ENCODE peak calls at places on chromosomes 3 and 15, in four cellular contexts. S is AG10803, M is MG63, Z is astrocyte. E is an unnamed sample.

GRCh38 chr15:70892002-70892911 is at the start of the genes LRRC49 and THAP10:
- DNase-seq in S (peak), M (peak), Z (peak), E (peak)

GRCh38 chr15:66873856-66874255 is 171.8 kb downstream of the SMAD6 start:
- DNase-seq in S (no peak), M (no peak), Z (no peak), E (no peak)

GRCh38 chr3:3013299-3013698 is 96.9 kb downstream of the IL5RA start:
- DNase-seq in S (no peak), M (no peak), Z (no peak), E (no peak)

GRCh38 chr3:66755924-66756323 is 242.2 kb upstream of the KBTBD8 start:
- DNase-seq in S (no peak), M (no peak), Z (no peak), E (no peak)

GRCh38 chr15:51403946-51404695 is 62.7 kb downstream of the GLDN start:
- DNase-seq in S (no peak), M (no peak), Z (no peak), E (no peak)

GRCh38 chr3:134312873-134313838 is 61.1 kb downstream of the AMOTL2 start:
- DNase-seq in S (peak), M (peak), Z (peak), E (peak)

GRCh38 chr3:50303038-50303815 is at the start of gene HYAL1:
- DNase-seq in S (no peak), M (no peak), Z (no peak), E (peak)

GRCh38 chr15:38231430-38231829 is 21.2 kb upstream of the SPRED1 start:
- DNase-seq in S (no peak), M (no peak), Z (no peak), E (no peak)

GRCh38 chr3:108512671-108513070 is 2.3 kb upstream of the MYH15 start:
- DNase-seq in S (no peak), M (no peak), Z (no peak), E (no peak)

GRCh38 chr15:99104788-99105515 is at the start of gene SYNM:
- DNase-seq in S (peak), M (peak), Z (peak), E (peak)

GRCh38 chr3:151425640-151426336 is 35.1 kb downstream of the IGSF10 start:
- DNase-seq in S (peak), M (no peak), Z (peak), E (no peak)

GRCh38 chr15:55799287-55800212 is 56.6 kb upstream of the PRTG start:
- DNase-seq in S (no peak), M (peak), Z (peak), E (peak)

GRCh38 chr15:25339431-25339830 is 99.4 kb downstream of the UBE3A start:
- DNase-seq in S (no peak), M (no peak), Z (no peak), E (no peak)

GRCh38 chr15:45199136-45199810 is 11.5 kb upstream of the SHF start:
- DNase-seq in S (no peak), M (no peak), Z (peak), E (peak)

GRCh38 chr3:123876858-123877257 is 7.3 kb downstream of the MYLK start:
- DNase-seq in S (no peak), M (no peak), Z (no peak), E (no peak)

GRCh38 chr3:39056151-39056550 is 4.3 kb downstream of the WDR48 start:
- DNase-seq in S (no peak), M (no peak), Z (peak), E (no peak)

GRCh38 chr3:188937389-188937788 is 234.4 kb upstream of the TPRG1 start:
- DNase-seq in S (no peak), M (no peak), Z (peak), E (peak)

GRCh38 chr3:9308298-9308990 is 54.4 kb upstream of the THUMPD3 start:
- DNase-seq in S (peak), M (no peak), Z (peak), E (no peak)

GRCh38 chr15:48520376-48521155 is 124.9 kb downstream of the FBN1 start:
- DNase-seq in S (no peak), M (no peak), Z (no peak), E (peak)

GRCh38 chr15:100125627-100126231 is 216.0 kb downstream of the ADAMTS17 start:
- DNase-seq in S (no peak), M (no peak), Z (no peak), E (no peak)

GRCh38 chr15:74302821-74303359 is 64.6 kb downstream of the CYP11A1 start:
- DNase-seq in S (no peak), M (peak), Z (no peak), E (peak)

GRCh38 chr3:88773766-88774165 is 333.7 kb upstream of the EPHA3 start:
- DNase-seq in S (no peak), M (no peak), Z (no peak), E (no peak)

GRCh38 chr15:79310612-79310984 is 314 bp upstream of the TMED3 start:
- DNase-seq in S (peak), M (no peak), Z (peak), E (no peak)

GRCh38 chr3:47663630-47664240 is 85.1 kb upstream of the CSPG5 start:
- DNase-seq in S (no peak), M (no peak), Z (no peak), E (no peak)

GRCh38 chr3:156749244-156749643 is 74.9 kb downstream of the TIPARP start:
- DNase-seq in S (no peak), M (no peak), Z (no peak), E (no peak)

GRCh38 chr15:89781055-89781454 is 4.9 kb downstream of the MESP2 start:
- DNase-seq in S (no peak), M (no peak), Z (no peak), E (no peak)

GRCh38 chr3:45252833-45253232 is 26.7 kb upstream of the TMEM158 start:
- DNase-seq in S (no peak), M (no peak), Z (no peak), E (no peak)

GRCh38 chr3:46500631-46501377 is 3.0 kb downstream of the RTP3 start:
- DNase-seq in S (peak), M (no peak), Z (peak), E (no peak)